ENCODE peak calls at places on chromosomes 13 and 19, in ten cellular contexts. K is NT2/D1; U is WERI-Rb-1; R is endothelial cell; J is nucleus accumbens; A is NCI-H774; O is GM12891; M is activated gamma-delta T cell treated with anti-CD3 and anti-CD28 coated beads, Interleukin-2, amount 50 U/mL, for 16 hours; D is thoracic aorta; L is GM18507. V is an unnamed sample.

GRCh38 chr19:21474671-21475181 is 30.7 kb upstream of the ZNF429 start:
- DNase-seq in M (peak), D (peak), J (peak), O (peak), U (no peak), A (peak), L (no peak), K (peak), R (peak), V (no peak)

GRCh38 chr19:38049105-38049649 is 142.2 kb downstream of the SIPA1L3 start:
- DNase-seq in A (no peak), U (no peak), M (peak), J (no peak), R (no peak), O (peak), K (no peak), L (no peak), D (no peak), V (peak)

GRCh38 chr19:41531438-41532311 is 44.3 kb upstream of the CEACAM21 start:
- DNase-seq in O (peak), M (peak), L (no peak), A (no peak), K (no peak), D (peak), J (no peak), R (peak), U (no peak), V (peak)

GRCh38 chr13:50810998-50811397 is 32.5 kb downstream of the DLEU7 start:
- DNase-seq in J (no peak), A (no peak), L (peak), U (no peak), R (no peak), M (no peak), K (no peak), O (no peak), D (no peak), V (peak)

GRCh38 chr13:91119643-91120042 is 227.8 kb upstream of the MIR17HG start:
- DNase-seq in A (no peak), O (no peak), U (no peak), L (no peak), D (no peak), J (no peak), M (no peak), K (no peak), R (no peak), V (no peak)

GRCh38 chr19:11554160-11554559 is 4.9 kb downstream of the ELOF1 start:
- DNase-seq in M (no peak), D (no peak), A (no peak), O (no peak), L (no peak), R (no peak), U (no peak), J (no peak), K (no peak), V (peak)

GRCh38 chr13:99311137-99311536 is 3.9 kb upstream of the GPR183 start:
- DNase-seq in U (no peak), R (no peak), O (no peak), M (no peak), K (no peak), A (no peak), L (no peak), D (no peak), J (no peak), V (no peak)

GRCh38 chr19:33826521-33826920 is 29.9 kb downstream of the KCTD15 start:
- DNase-seq in D (no peak), J (no peak), A (no peak), M (no peak), L (no peak), K (no peak), U (no peak), R (no peak), O (no peak), V (no peak)

GRCh38 chr19:47445527-47445926 is 26.2 kb downstream of the SLC8A2 start:
- DNase-seq in J (no peak), O (no peak), U (no peak), K (no peak), A (no peak), M (no peak), L (no peak), R (no peak), D (no peak), V (no peak)

GRCh38 chr19:21697171-21697570 is 70.2 kb downstream of the ZNF100 start:
- DNase-seq in R (no peak), U (no peak), O (no peak), L (no peak), J (no peak), K (no peak), A (no peak), D (no peak), M (no peak), V (no peak)

GRCh38 chr19:6066661-6067646 is 43.3 kb downstream of the RFX2 start:
- DNase-seq in K (peak), U (no peak), A (peak), D (peak), J (no peak), O (no peak), L (no peak), M (no peak), R (peak), V (no peak)

GRCh38 chr13:44557986-44558385 is 18.1 kb downstream of the TSC22D1 start:
- DNase-seq in A (no peak), L (no peak), U (no peak), R (no peak), O (no peak), K (no peak), M (no peak), J (no peak), D (no peak), V (no peak)

GRCh38 chr19:38707512-38708114 is 36.7 kb downstream of the CAPN12 start:
- DNase-seq in K (no peak), L (no peak), D (no peak), J (no peak), R (no peak), A (no peak), O (no peak), U (no peak), M (no peak), V (no peak)

GRCh38 chr19:54160182-54160811 is 776 bp upstream of the LENG1 start:
- DNase-seq in U (no peak), A (no peak), M (no peak), J (no peak), K (no peak), D (no peak), O (no peak), R (no peak), L (no peak), V (no peak)

GRCh38 chr13:25180795-25181537 is 8.9 kb upstream of the AMER2 start:
- DNase-seq in R (no peak), U (peak), M (no peak), D (no peak), J (no peak), O (no peak), K (no peak), L (no peak), A (no peak), V (no peak)

V was measured in GM12892.